ENCODE peak calls at places on chromosomes 5 and 9, in ten cellular contexts. One of them, this sample, is unnamed.
A peak's percentile ranks its signal among the peaks of the same experiment; 100 is the strongest.

GRCh38 chr9:36839131-36839885 is 194.8 kb downstream of the PAX5 start:
- DNase-seq in iris pigment epithelial cell: no peak
- DNase-seq in nephron progenitor cell: no peak
- DNase-seq in NCI-H2171 treated with DMSO at 0.1 percent for 48 hours: no peak
- DNase-seq in T-helper 9 cell: no peak
- DNase-seq in K562: no peak
- DNase-seq in CD4-positive, alpha-beta T cell: no peak
- DNase-seq in HT-29: no peak
- DNase-seq in SW 1271: no peak
- DNase-seq in T follicular helper cell: no peak
- DNase-seq in this sample: no peak

GRCh38 chr5:124824637-124825158 is 78.3 kb upstream of the ZNF608 start:
- DNase-seq in iris pigment epithelial cell: peak; percentile 98
- DNase-seq in nephron progenitor cell: no peak
- DNase-seq in NCI-H2171 treated with DMSO at 0.1 percent for 48 hours: peak; percentile 21
- DNase-seq in T-helper 9 cell: no peak
- DNase-seq in K562: no peak
- DNase-seq in CD4-positive, alpha-beta T cell: no peak
- DNase-seq in HT-29: peak; percentile 11
- DNase-seq in SW 1271: no peak
- DNase-seq in T follicular helper cell: no peak
- DNase-seq in this sample: peak; percentile 71

GRCh38 chr5:154779105-154779504 is 23.9 kb downstream of the LARP1 start:
- DNase-seq in iris pigment epithelial cell: peak; percentile 96
- DNase-seq in nephron progenitor cell: no peak
- DNase-seq in NCI-H2171 treated with DMSO at 0.1 percent for 48 hours: no peak
- DNase-seq in T-helper 9 cell: no peak
- DNase-seq in K562: no peak
- DNase-seq in CD4-positive, alpha-beta T cell: no peak
- DNase-seq in HT-29: no peak
- DNase-seq in SW 1271: peak; percentile 50
- DNase-seq in T follicular helper cell: no peak
- DNase-seq in this sample: peak; percentile 82

GRCh38 chr5:176542135-176542595 is 5.0 kb upstream of the RNF44 start:
- DNase-seq in iris pigment epithelial cell: no peak
- DNase-seq in nephron progenitor cell: peak; percentile 36
- DNase-seq in NCI-H2171 treated with DMSO at 0.1 percent for 48 hours: no peak
- DNase-seq in T-helper 9 cell: peak; percentile 52
- DNase-seq in K562: peak; percentile 73
- DNase-seq in CD4-positive, alpha-beta T cell: peak; percentile 60
- DNase-seq in HT-29: no peak
- DNase-seq in SW 1271: no peak
- DNase-seq in T follicular helper cell: peak; percentile 51
- DNase-seq in this sample: peak; percentile 58

GRCh38 chr5:132487841-132488555 is 2.6 kb downstream of the IRF1 start:
- DNase-seq in iris pigment epithelial cell: no peak
- DNase-seq in nephron progenitor cell: no peak
- DNase-seq in NCI-H2171 treated with DMSO at 0.1 percent for 48 hours: no peak
- DNase-seq in T-helper 9 cell: no peak
- DNase-seq in K562: no peak
- DNase-seq in CD4-positive, alpha-beta T cell: peak; percentile 21
- DNase-seq in HT-29: no peak
- DNase-seq in SW 1271: no peak
- DNase-seq in T follicular helper cell: no peak
- DNase-seq in this sample: no peak

GRCh38 chr9:132505961-132506691 is 76.3 kb upstream of the BARHL1 start:
- DNase-seq in iris pigment epithelial cell: no peak
- DNase-seq in nephron progenitor cell: no peak
- DNase-seq in NCI-H2171 treated with DMSO at 0.1 percent for 48 hours: peak; percentile 38
- DNase-seq in T-helper 9 cell: no peak
- DNase-seq in K562: no peak
- DNase-seq in CD4-positive, alpha-beta T cell: no peak
- DNase-seq in HT-29: no peak
- DNase-seq in SW 1271: no peak
- DNase-seq in T follicular helper cell: no peak
- DNase-seq in this sample: no peak

GRCh38 chr5:77893225-77893860 is 117.2 kb upstream of the TBCA start:
- DNase-seq in iris pigment epithelial cell: peak; percentile 98
- DNase-seq in nephron progenitor cell: no peak
- DNase-seq in NCI-H2171 treated with DMSO at 0.1 percent for 48 hours: no peak
- DNase-seq in T-helper 9 cell: no peak
- DNase-seq in K562: peak; percentile 81
- DNase-seq in CD4-positive, alpha-beta T cell: no peak
- DNase-seq in HT-29: peak; percentile 3
- DNase-seq in SW 1271: peak; percentile 59
- DNase-seq in T follicular helper cell: no peak
- DNase-seq in this sample: no peak

GRCh38 chr5:154850255-154851062 is at the start of gene FAXDC2:
- DNase-seq in iris pigment epithelial cell: peak; percentile 93
- DNase-seq in nephron progenitor cell: peak; percentile 72
- DNase-seq in NCI-H2171 treated with DMSO at 0.1 percent for 48 hours: no peak
- DNase-seq in T-helper 9 cell: no peak
- DNase-seq in K562: peak; percentile 74
- DNase-seq in CD4-positive, alpha-beta T cell: no peak
- DNase-seq in HT-29: no peak
- DNase-seq in SW 1271: no peak
- DNase-seq in T follicular helper cell: no peak
- DNase-seq in this sample: no peak

GRCh38 chr9:37295796-37296195 is 126.7 kb upstream of the GRHPR start:
- DNase-seq in iris pigment epithelial cell: no peak
- DNase-seq in nephron progenitor cell: no peak
- DNase-seq in NCI-H2171 treated with DMSO at 0.1 percent for 48 hours: no peak
- DNase-seq in T-helper 9 cell: no peak
- DNase-seq in K562: peak; percentile 52
- DNase-seq in CD4-positive, alpha-beta T cell: no peak
- DNase-seq in HT-29: no peak
- DNase-seq in SW 1271: no peak
- DNase-seq in T follicular helper cell: no peak
- DNase-seq in this sample: no peak

GRCh38 chr9:137550958-137551655 is 572 bp upstream of the MRPL41 start:
- DNase-seq in iris pigment epithelial cell: no peak
- DNase-seq in nephron progenitor cell: no peak
- DNase-seq in NCI-H2171 treated with DMSO at 0.1 percent for 48 hours: peak; percentile 92
- DNase-seq in T-helper 9 cell: no peak
- DNase-seq in K562: peak; percentile 92
- DNase-seq in CD4-positive, alpha-beta T cell: no peak
- DNase-seq in HT-29: peak; percentile 66
- DNase-seq in SW 1271: peak; percentile 60
- DNase-seq in T follicular helper cell: no peak
- DNase-seq in this sample: peak; percentile 55

GRCh38 chr5:73967347-73967746 is 341.4 kb downstream of the ARHGEF28 start:
- DNase-seq in iris pigment epithelial cell: no peak
- DNase-seq in nephron progenitor cell: no peak
- DNase-seq in NCI-H2171 treated with DMSO at 0.1 percent for 48 hours: no peak
- DNase-seq in T-helper 9 cell: no peak
- DNase-seq in K562: no peak
- DNase-seq in CD4-positive, alpha-beta T cell: no peak
- DNase-seq in HT-29: no peak
- DNase-seq in SW 1271: no peak
- DNase-seq in T follicular helper cell: no peak
- DNase-seq in this sample: no peak

GRCh38 chr9:88388203-88388885 is at the start of gene SPIN1:
- DNase-seq in iris pigment epithelial cell: peak; percentile 61
- DNase-seq in nephron progenitor cell: peak; percentile 89
- DNase-seq in NCI-H2171 treated with DMSO at 0.1 percent for 48 hours: peak; percentile 76
- DNase-seq in T-helper 9 cell: peak; percentile 80
- DNase-seq in K562: peak; percentile 77
- DNase-seq in CD4-positive, alpha-beta T cell: peak; percentile 84
- DNase-seq in HT-29: peak; percentile 85
- DNase-seq in SW 1271: peak; percentile 20
- DNase-seq in T follicular helper cell: peak; percentile 78
- DNase-seq in this sample: peak; percentile 86

This sample was measured in small intestine.